ENCODE peak calls at places on chromosomes 4 and X, in ten cellular contexts. R is MCF 10A, K is MM.1S, D is AG10803, F is retinal pigment epithelial cell, H is A549, N is cardiac muscle cell, C is astrocyte of the spinal cord, Z is GM12865, T is NB4. S is an unnamed sample.

GRCh38 chr4:132227349-132228165 is 921.5 kb upstream of the PCDH10 start:
- DNase-seq in R (peak; percentile 6), N (peak; percentile 62), H (peak; percentile 62), F (no peak), T (peak; percentile 32), Z (peak; percentile 35), K (no peak), D (peak; percentile 3), C (peak; percentile 18), S (no peak)

GRCh38 chr4:2686379-2687265 is 69.5 kb downstream of the TNIP2 start:
- DNase-seq in C (no peak), H (no peak), Z (no peak), N (no peak), D (no peak), R (no peak), T (no peak), K (no peak), F (no peak), S (no peak)

GRCh38 chrX:49247916-49248811 is 12.9 kb downstream of the CCDC22 start:
- DNase-seq in K (no peak), R (no peak), D (no peak), H (no peak), N (no peak), T (no peak), F (no peak), C (no peak), Z (no peak), S (no peak)

GRCh38 chr4:88976514-88977035 is 80.4 kb downstream of the FAM13A start:
- DNase-seq in D (no peak), C (no peak), F (no peak), Z (no peak), T (no peak), R (no peak), H (no peak), K (no peak), N (no peak), S (no peak)

GRCh38 chrX:26511621-26512363 is 295.8 kb downstream of the MAGEB5 start:
- DNase-seq in R (peak; percentile 5), F (no peak), H (no peak), N (no peak), Z (no peak), D (no peak), C (no peak), K (no peak), T (peak; percentile 21), S (no peak)

GRCh38 chr4:87049508-87049907 is 114.7 kb downstream of the AFF1 start:
- DNase-seq in T (no peak), K (no peak), Z (no peak), H (no peak), D (no peak), R (no peak), N (no peak), C (no peak), F (no peak), S (no peak)

GRCh38 chr4:39942507-39942906 is 35.2 kb downstream of the PDS5A start:
- DNase-seq in H (no peak), K (no peak), C (no peak), F (no peak), R (no peak), Z (peak; percentile 45), N (no peak), D (no peak), T (peak; percentile 23), S (no peak)

GRCh38 chr4:64158648-64159326 is 250.5 kb downstream of the TECRL start:
- DNase-seq in D (peak; percentile 47), T (peak; percentile 79), N (peak; percentile 68), C (peak; percentile 71), R (peak; percentile 82), Z (peak; percentile 79), K (peak; percentile 96), F (peak; percentile 41), H (peak; percentile 67), S (peak; percentile 22)

GRCh38 chr4:9953089-9953488 is 68.2 kb downstream of the SLC2A9 start:
- DNase-seq in N (no peak), K (no peak), T (no peak), R (no peak), D (no peak), C (no peak), F (no peak), Z (no peak), H (no peak), S (no peak)

DNA sequence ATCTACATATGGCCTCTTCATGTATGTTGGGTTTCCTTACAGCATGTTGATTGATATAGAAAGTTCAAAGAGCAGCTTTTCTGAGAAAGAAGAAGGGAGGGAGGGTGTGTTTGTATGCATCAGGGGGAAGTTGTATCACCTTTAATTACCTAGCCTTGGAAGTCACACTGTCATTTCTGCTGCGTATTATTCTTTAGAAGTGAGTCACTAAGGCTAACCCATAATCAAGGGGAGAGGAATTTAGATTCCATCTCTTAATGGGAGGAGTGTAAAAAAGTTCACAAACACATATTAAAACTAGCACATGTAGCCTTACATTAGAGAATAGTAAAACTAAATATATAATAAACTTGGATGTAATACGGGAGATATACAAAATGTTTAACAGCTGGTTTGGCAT is 86.5 kb upstream of the CBLL2 start:
- DNase-seq in F (no peak), C (no peak), Z (no peak), D (no peak), R (no peak), T (no peak), K (no peak), H (no peak), N (no peak), S (no peak)
- TF ChIP-seq CTCF in F (no peak), C (no peak), Z (no peak), D (no peak), R (no peak), T (no peak), K (no peak), H (no peak), N (no peak), S (no peak)

GRCh38 chr4:38056024-38056685 is 96.0 kb downstream of the PTTG2 start:
- DNase-seq in K (no peak), H (no peak), R (no peak), N (peak; percentile 24), F (no peak), Z (no peak), T (no peak), C (no peak), D (no peak), S (no peak)

GRCh38 chr4:38050560-38051350 is 90.6 kb downstream of the PTTG2 start:
- DNase-seq in C (no peak), Z (no peak), H (no peak), N (peak; percentile 71), F (no peak), K (no peak), T (no peak), R (no peak), D (no peak), S (no peak)

GRCh38 chr4:38058186-38058585 is 98.0 kb downstream of the PTTG2 start:
- DNase-seq in T (no peak), H (no peak), C (no peak), R (no peak), N (no peak), K (no peak), D (no peak), Z (no peak), F (no peak), S (no peak)

GRCh38 chr4:38060829-38061431 is 100.7 kb downstream of the PTTG2 start:
- DNase-seq in R (peak; percentile 12), D (no peak), K (no peak), T (no peak), N (peak; percentile 75), Z (no peak), F (no peak), C (peak; percentile 56), H (no peak), S (no peak)

GRCh38 chr4:38055566-38055965 is 95.4 kb downstream of the PTTG2 start:
- DNase-seq in F (no peak), D (no peak), N (no peak), C (no peak), K (no peak), R (no peak), T (no peak), H (no peak), Z (no peak), S (no peak)
- TF ChIP-seq CTCF in F (no peak), D (no peak), N (no peak), C (peak; percentile 16), K (no peak), R (no peak), T (no peak), H (no peak), Z (no peak), S (no peak)

DNA sequence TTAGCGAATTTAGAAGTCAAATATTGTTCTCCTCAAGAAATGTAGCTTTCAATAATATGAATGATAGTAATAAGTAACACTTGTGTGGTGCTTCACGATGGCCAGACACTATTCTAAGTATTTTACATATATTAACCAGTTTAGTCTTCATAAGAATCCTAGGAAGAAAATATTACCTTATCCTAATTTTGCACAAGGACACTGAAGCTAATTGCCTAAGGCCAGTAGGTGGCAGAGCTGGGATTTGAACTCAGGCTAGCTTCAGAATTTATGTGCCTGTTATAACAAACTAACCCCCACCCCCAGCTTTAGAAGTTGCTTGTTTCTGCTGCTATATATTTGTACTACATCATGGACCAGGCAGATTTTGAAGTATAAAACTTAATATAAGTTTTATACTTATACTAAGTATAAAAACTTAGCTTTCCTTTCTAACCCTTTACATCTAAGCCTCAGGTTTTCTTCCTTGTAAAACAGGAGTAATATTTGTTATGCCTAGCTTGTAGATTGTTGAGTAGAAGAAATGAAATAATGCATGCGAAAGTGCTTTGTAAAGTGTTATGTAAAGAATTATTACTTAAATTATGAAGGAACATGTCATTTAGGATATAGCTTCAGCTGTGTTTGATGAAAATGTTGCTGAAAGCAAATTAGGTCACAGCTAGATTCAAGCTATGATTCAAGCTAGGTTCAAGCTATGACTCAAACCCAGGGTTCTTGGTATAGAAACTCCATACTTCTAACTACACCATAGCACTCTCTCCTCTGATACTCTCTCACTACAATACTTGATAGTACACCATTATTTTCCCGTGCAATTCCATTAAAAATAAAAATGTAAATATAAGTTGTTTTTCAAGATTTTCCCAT is 4.2 kb upstream of the CDS1 start:
- DNase-seq in N (peak; percentile 72), H (peak; percentile 31), Z (peak; percentile 41), T (peak; percentile 67), D (peak; percentile 39), C (peak; percentile 65), R (peak; percentile 67), K (peak; percentile 41), F (no peak), S (no peak)
- TF ChIP-seq CTCF in N (peak; percentile 77), H (peak; percentile 58), Z (peak; percentile 40), T (peak; percentile 67), D (peak; percentile 76), C (peak; percentile 79), R (peak; percentile 48), K (peak; percentile 59), F (peak; percentile 76), S (peak; percentile 45)

DNA sequence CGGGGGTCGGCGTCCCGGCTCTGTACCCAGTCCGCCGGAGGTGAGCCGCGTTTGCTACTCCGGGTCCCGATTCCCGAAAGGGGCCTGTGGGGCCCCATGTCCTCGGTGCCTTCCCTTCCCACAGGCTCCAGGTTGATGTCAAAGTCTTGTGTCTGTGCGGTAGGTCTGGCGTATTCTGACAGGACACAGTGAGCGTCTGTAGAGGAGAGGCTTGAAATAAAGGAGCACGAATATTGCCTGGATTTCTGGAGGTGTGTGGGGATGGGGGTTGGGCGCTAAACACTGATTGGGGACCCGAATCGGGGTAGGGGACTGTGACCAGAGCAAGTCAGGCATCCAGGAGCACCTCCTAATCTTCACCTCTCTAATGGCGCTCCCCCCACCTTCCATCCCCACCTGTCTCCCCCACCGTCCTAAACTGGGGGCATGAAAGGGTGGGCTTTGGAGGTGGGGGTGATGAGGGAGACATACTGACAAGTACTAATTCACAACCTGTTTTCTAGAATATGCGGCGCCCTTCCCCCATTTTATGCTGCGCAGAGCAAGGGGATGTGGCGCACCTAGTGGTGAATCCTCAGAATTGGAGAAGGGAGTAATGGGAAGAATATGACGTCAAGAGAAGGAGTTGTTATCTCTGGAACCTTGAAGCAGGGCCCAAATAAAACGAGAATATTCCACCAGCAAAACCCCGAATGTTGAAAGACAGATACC is 874 bp downstream of the GPRASP2 start:
- DNase-seq in C (peak; percentile 50), F (no peak), T (no peak), K (no peak), Z (no peak), H (peak; percentile 70), D (peak; percentile 38), N (peak; percentile 71), R (peak; percentile 49), S (no peak)
- TF ChIP-seq CTCF in C (peak; percentile 64), F (peak; percentile 64), T (no peak), K (no peak), Z (no peak), H (peak; percentile 48), D (peak; percentile 61), N (peak; percentile 61), R (peak; percentile 42), S (no peak)

S was measured in GM12864.